ENCODE peak calls at places on chromosomes 2 and 18, in ten cellular contexts. One of them, this sample, is unnamed.

GRCh38 chr2:88212251-88212790 is 42.2 kb downstream of the THNSL2 start:
- DNase-seq in colonic mucosa: no peak
- DNase-seq in astrocyte of the spinal cord: no peak
- DNase-seq in left lung: no peak
- DNase-seq in H7: peak; percentile 47
- DNase-seq in aorta: no peak
- DNase-seq in fibroblast of pulmonary artery: peak; percentile 10
- DNase-seq in neuronal stem cell: peak; percentile 35
- DNase-seq in K562: no peak
- DNase-seq in uterus: no peak
- DNase-seq in this sample: peak; percentile 14

GRCh38 chr2:145813481-145813880 is 1293.6 kb upstream of the ZEB2 start:
- DNase-seq in fibroblast of pulmonary artery: peak; percentile 53
- DNase-seq in colonic mucosa: no peak
- DNase-seq in H7: no peak
- DNase-seq in K562: no peak
- DNase-seq in aorta: no peak
- DNase-seq in astrocyte of the spinal cord: no peak
- DNase-seq in uterus: no peak
- DNase-seq in neuronal stem cell: no peak
- DNase-seq in left lung: no peak
- DNase-seq in this sample: peak; percentile 48

GRCh38 chr2:233100192-233100998 is 40.3 kb downstream of the INPP5D start:
- DNase-seq in colonic mucosa: no peak
- DNase-seq in fibroblast of pulmonary artery: no peak
- DNase-seq in K562: no peak
- DNase-seq in astrocyte of the spinal cord: no peak
- DNase-seq in left lung: no peak
- DNase-seq in neuronal stem cell: no peak
- DNase-seq in H7: no peak
- DNase-seq in aorta: no peak
- DNase-seq in uterus: no peak
- DNase-seq in this sample: no peak

GRCh38 chr18:75183973-75184372 is 25.0 kb downstream of the PTGR3 start:
- DNase-seq in left lung: no peak
- DNase-seq in aorta: no peak
- DNase-seq in K562: no peak
- DNase-seq in neuronal stem cell: no peak
- DNase-seq in fibroblast of pulmonary artery: no peak
- DNase-seq in uterus: no peak
- DNase-seq in H7: no peak
- DNase-seq in astrocyte of the spinal cord: no peak
- DNase-seq in colonic mucosa: no peak
- DNase-seq in this sample: no peak

GRCh38 chr18:58449366-58449935 is 179.4 kb downstream of the ALPK2 start:
- DNase-seq in H7: no peak
- DNase-seq in uterus: no peak
- DNase-seq in colonic mucosa: no peak
- DNase-seq in left lung: no peak
- DNase-seq in fibroblast of pulmonary artery: no peak
- DNase-seq in neuronal stem cell: no peak
- DNase-seq in aorta: no peak
- DNase-seq in K562: no peak
- DNase-seq in astrocyte of the spinal cord: no peak
- DNase-seq in this sample: no peak

GRCh38 chr2:234463626-234464290 is 33.1 kb downstream of the ARL4C start:
- DNase-seq in H7: no peak
- DNase-seq in K562: no peak
- DNase-seq in fibroblast of pulmonary artery: no peak
- DNase-seq in left lung: no peak
- DNase-seq in uterus: no peak
- DNase-seq in neuronal stem cell: no peak
- DNase-seq in aorta: no peak
- DNase-seq in astrocyte of the spinal cord: no peak
- DNase-seq in colonic mucosa: no peak
- DNase-seq in this sample: no peak

GRCh38 chr2:109396338-109397180 is 217.2 kb downstream of the SEPTIN10 start:
- DNase-seq in neuronal stem cell: no peak
- DNase-seq in K562: no peak
- DNase-seq in astrocyte of the spinal cord: no peak
- DNase-seq in fibroblast of pulmonary artery: peak; percentile 29
- DNase-seq in H7: peak; percentile 71
- DNase-seq in left lung: peak; percentile 34
- DNase-seq in aorta: no peak
- DNase-seq in uterus: no peak
- DNase-seq in colonic mucosa: no peak
- DNase-seq in this sample: peak; percentile 19

GRCh38 chr2:36356199-36356989 is 816 bp downstream of the CRIM1 start:
- DNase-seq in astrocyte of the spinal cord: no peak
- DNase-seq in fibroblast of pulmonary artery: no peak
- DNase-seq in neuronal stem cell: peak; percentile 39
- DNase-seq in aorta: peak; percentile 77
- DNase-seq in K562: no peak
- DNase-seq in uterus: peak; percentile 53
- DNase-seq in left lung: peak; percentile 85
- DNase-seq in colonic mucosa: no peak
- DNase-seq in H7: peak; percentile 73
- DNase-seq in this sample: peak; percentile 51

GRCh38 chr2:96241901-96242611 is 23.7 kb downstream of the TMEM127 start:
- DNase-seq in neuronal stem cell: no peak
- DNase-seq in uterus: peak; percentile 26
- DNase-seq in astrocyte of the spinal cord: peak; percentile 54
- DNase-seq in K562: no peak
- DNase-seq in colonic mucosa: no peak
- DNase-seq in H7: no peak
- DNase-seq in aorta: peak; percentile 80
- DNase-seq in fibroblast of pulmonary artery: peak; percentile 90
- DNase-seq in left lung: no peak
- DNase-seq in this sample: peak; percentile 86

GRCh38 chr2:166413255-166413654 is 37.5 kb upstream of the SCN9A start:
- DNase-seq in left lung: no peak
- DNase-seq in colonic mucosa: no peak
- DNase-seq in fibroblast of pulmonary artery: peak; percentile 4
- DNase-seq in K562: no peak
- DNase-seq in astrocyte of the spinal cord: no peak
- DNase-seq in H7: no peak
- DNase-seq in aorta: no peak
- DNase-seq in neuronal stem cell: no peak
- DNase-seq in uterus: no peak
- DNase-seq in this sample: peak; percentile 42

GRCh38 chr2:26284132-26284531 is 39.4 kb downstream of the HADHB start:
- DNase-seq in H7: no peak
- DNase-seq in left lung: no peak
- DNase-seq in K562: no peak
- DNase-seq in neuronal stem cell: no peak
- DNase-seq in aorta: no peak
- DNase-seq in fibroblast of pulmonary artery: peak; percentile 26
- DNase-seq in astrocyte of the spinal cord: no peak
- DNase-seq in uterus: no peak
- DNase-seq in colonic mucosa: no peak
- DNase-seq in this sample: no peak

GRCh38 chr2:176158855-176159677 is 2.0 kb downstream of the HOXD3 start:
- DNase-seq in left lung: no peak
- DNase-seq in colonic mucosa: peak; percentile 58
- DNase-seq in fibroblast of pulmonary artery: no peak
- DNase-seq in K562: no peak
- DNase-seq in aorta: no peak
- DNase-seq in astrocyte of the spinal cord: no peak
- DNase-seq in uterus: no peak
- DNase-seq in H7: peak; percentile 77
- DNase-seq in neuronal stem cell: no peak
- DNase-seq in this sample: no peak

GRCh38 chr18:79515331-79515730 is 119.6 kb downstream of the NFATC1 start:
- DNase-seq in aorta: peak; percentile 27
- DNase-seq in colonic mucosa: peak; percentile 9
- DNase-seq in H7: peak; percentile 59
- DNase-seq in fibroblast of pulmonary artery: no peak
- DNase-seq in astrocyte of the spinal cord: no peak
- DNase-seq in uterus: no peak
- DNase-seq in neuronal stem cell: no peak
- DNase-seq in left lung: no peak
- DNase-seq in K562: no peak
- DNase-seq in this sample: no peak

GRCh38 chr2:202378001-202378400 is 1.9 kb downstream of the BMPR2 start:
- DNase-seq in neuronal stem cell: no peak
- DNase-seq in astrocyte of the spinal cord: no peak
- DNase-seq in fibroblast of pulmonary artery: no peak
- DNase-seq in colonic mucosa: no peak
- DNase-seq in H7: no peak
- DNase-seq in aorta: no peak
- DNase-seq in uterus: no peak
- DNase-seq in left lung: no peak
- DNase-seq in K562: no peak
- DNase-seq in this sample: no peak

GRCh38 chr2:142834003-142834402 is 43.5 kb upstream of the KYNU start:
- DNase-seq in neuronal stem cell: no peak
- DNase-seq in fibroblast of pulmonary artery: peak; percentile 54
- DNase-seq in uterus: no peak
- DNase-seq in aorta: no peak
- DNase-seq in astrocyte of the spinal cord: peak; percentile 67
- DNase-seq in left lung: no peak
- DNase-seq in H7: no peak
- DNase-seq in colonic mucosa: no peak
- DNase-seq in K562: no peak
- DNase-seq in this sample: peak; percentile 74
- H3K4me3 ChIP-seq in neuronal stem cell: no peak overlapping the region
- H3K4me3 ChIP-seq in fibroblast of pulmonary artery: no peak overlapping the region
- H3K4me3 ChIP-seq in uterus: no peak overlapping the region
- H3K4me3 ChIP-seq in aorta: no peak overlapping the region
- H3K4me3 ChIP-seq in astrocyte of the spinal cord: no peak overlapping the region
- H3K4me3 ChIP-seq in left lung: no peak overlapping the region
- H3K4me3 ChIP-seq in H7: no peak overlapping the region
- H3K4me3 ChIP-seq in colonic mucosa: no peak overlapping the region
- H3K4me3 ChIP-seq in K562: no peak overlapping the region
- H3K4me3 ChIP-seq in this sample: no peak overlapping the region

DNA sequence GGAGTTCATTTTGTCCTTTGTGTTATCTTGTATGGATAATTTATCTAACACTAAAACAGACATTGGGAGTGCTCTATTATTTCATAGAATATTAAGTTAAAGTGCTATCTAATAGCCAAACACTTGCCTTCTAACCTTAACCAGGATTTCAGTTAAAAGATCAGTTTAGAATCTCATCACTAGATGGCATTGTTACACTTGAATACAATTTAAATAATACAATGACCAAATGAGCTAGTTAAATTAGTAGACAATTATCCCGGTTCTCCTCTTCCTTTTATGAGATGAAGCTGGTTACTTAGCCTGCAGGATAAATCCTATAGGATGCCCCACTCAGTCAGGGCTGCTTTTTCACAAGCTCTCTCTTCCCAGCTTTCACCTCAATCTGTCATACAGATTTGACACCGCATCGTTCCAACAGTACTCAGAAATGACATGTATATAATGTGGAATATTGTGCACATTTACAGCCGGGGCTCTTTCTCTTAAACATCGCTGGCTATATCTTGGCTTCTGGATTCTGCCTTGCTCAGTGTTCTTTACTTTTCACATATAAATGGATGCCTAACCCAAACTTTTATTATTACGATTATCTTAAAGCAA is 678.8 kb downstream of the KCNJ3 start:
- DNase-seq in fibroblast of pulmonary artery: peak; percentile 55
- DNase-seq in left lung: no peak
- DNase-seq in uterus: no peak
- DNase-seq in neuronal stem cell: peak; percentile 14
- DNase-seq in aorta: no peak
- DNase-seq in colonic mucosa: no peak
- DNase-seq in K562: no peak
- DNase-seq in H7: no peak
- DNase-seq in astrocyte of the spinal cord: peak; percentile 50
- DNase-seq in this sample: peak; percentile 40
- H3K4me3 ChIP-seq in fibroblast of pulmonary artery: no peak overlapping the region
- H3K4me3 ChIP-seq in left lung: no peak overlapping the region
- H3K4me3 ChIP-seq in uterus: no peak overlapping the region
- H3K4me3 ChIP-seq in neuronal stem cell: no peak overlapping the region
- H3K4me3 ChIP-seq in aorta: no peak overlapping the region
- H3K4me3 ChIP-seq in colonic mucosa: no peak overlapping the region
- H3K4me3 ChIP-seq in K562: no peak overlapping the region
- H3K4me3 ChIP-seq in H7: no peak overlapping the region
- H3K4me3 ChIP-seq in astrocyte of the spinal cord: no peak overlapping the region
- H3K4me3 ChIP-seq in this sample: no peak overlapping the region

DNA sequence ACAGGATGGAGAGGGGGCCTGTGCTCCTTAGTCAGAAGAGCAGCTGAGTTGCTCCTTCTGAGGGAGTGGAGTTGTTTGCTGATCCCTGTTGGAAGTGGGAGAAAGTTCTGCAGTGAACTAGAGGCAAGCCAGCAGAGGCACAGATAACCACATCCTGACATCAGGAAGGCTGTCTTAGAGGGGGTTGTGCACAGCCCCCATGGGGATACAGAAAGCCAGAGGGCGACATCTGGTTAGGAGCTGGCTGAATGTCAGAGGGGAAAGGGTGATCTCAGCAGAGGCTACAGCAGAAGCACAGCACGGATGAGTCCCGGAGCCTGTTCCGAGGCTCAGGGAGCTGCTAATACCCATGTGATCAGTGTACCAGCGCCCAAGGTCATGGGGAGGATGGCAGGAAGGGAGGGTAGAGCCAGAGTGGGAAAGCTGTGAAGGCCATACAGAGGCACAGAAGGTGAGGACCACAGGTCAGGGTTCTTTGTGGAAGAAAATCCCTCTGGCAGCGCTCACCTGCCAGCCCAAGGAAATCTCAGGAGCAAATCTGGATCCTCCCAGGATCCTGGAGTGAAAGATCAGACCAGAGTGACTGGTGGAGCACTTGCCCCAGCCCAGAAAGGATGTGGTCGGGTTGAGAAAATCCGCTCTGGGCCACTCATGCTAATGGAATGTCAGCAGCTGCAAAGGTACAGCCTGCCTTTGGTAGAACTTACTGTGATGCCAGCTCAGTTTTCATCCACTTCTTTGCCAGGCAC is 111.8 kb downstream of the STPG4 start:
- DNase-seq in colonic mucosa: no peak
- DNase-seq in H7: peak; percentile 72
- DNase-seq in astrocyte of the spinal cord: peak; percentile 94
- DNase-seq in left lung: no peak
- DNase-seq in aorta: peak; percentile 80
- DNase-seq in uterus: peak; percentile 63
- DNase-seq in K562: no peak
- DNase-seq in fibroblast of pulmonary artery: peak; percentile 91
- DNase-seq in neuronal stem cell: no peak
- DNase-seq in this sample: peak; percentile 90
- H3K4me3 ChIP-seq in colonic mucosa: no peak overlapping the region
- H3K4me3 ChIP-seq in H7: no peak overlapping the region
- H3K4me3 ChIP-seq in astrocyte of the spinal cord: peak overlapping the region; percentile 2
- H3K4me3 ChIP-seq in left lung: no peak overlapping the region
- H3K4me3 ChIP-seq in aorta: no peak overlapping the region
- H3K4me3 ChIP-seq in uterus: no peak overlapping the region
- H3K4me3 ChIP-seq in K562: no peak overlapping the region
- H3K4me3 ChIP-seq in fibroblast of pulmonary artery: peak overlapping the region; percentile 4
- H3K4me3 ChIP-seq in neuronal stem cell: no peak overlapping the region
- H3K4me3 ChIP-seq in this sample: no peak overlapping the region

GRCh38 chr2:182522428-182522896 is 95.6 kb upstream of the PDE1A start:
- DNase-seq in uterus: no peak
- DNase-seq in neuronal stem cell: no peak
- DNase-seq in colonic mucosa: no peak
- DNase-seq in fibroblast of pulmonary artery: no peak
- DNase-seq in aorta: no peak
- DNase-seq in K562: no peak
- DNase-seq in astrocyte of the spinal cord: peak; percentile 61
- DNase-seq in H7: no peak
- DNase-seq in left lung: no peak
- DNase-seq in this sample: no peak

GRCh38 chr2:182521453-182522427 is 94.9 kb upstream of the PDE1A start:
- DNase-seq in left lung: no peak
- DNase-seq in fibroblast of pulmonary artery: no peak
- DNase-seq in colonic mucosa: no peak
- DNase-seq in neuronal stem cell: no peak
- DNase-seq in H7: no peak
- DNase-seq in K562: no peak
- DNase-seq in uterus: no peak
- DNase-seq in aorta: no peak
- DNase-seq in astrocyte of the spinal cord: no peak
- DNase-seq in this sample: no peak

GRCh38 chr2:182522930-182523541 is 96.2 kb upstream of the PDE1A start:
- DNase-seq in colonic mucosa: no peak
- DNase-seq in neuronal stem cell: no peak
- DNase-seq in H7: no peak
- DNase-seq in left lung: no peak
- DNase-seq in K562: no peak
- DNase-seq in uterus: no peak
- DNase-seq in astrocyte of the spinal cord: peak; percentile 23
- DNase-seq in fibroblast of pulmonary artery: no peak
- DNase-seq in aorta: no peak
- DNase-seq in this sample: peak; percentile 26
- H3K4me3 ChIP-seq in colonic mucosa: no peak overlapping the region
- H3K4me3 ChIP-seq in neuronal stem cell: peak overlapping the region; percentile 44
- H3K4me3 ChIP-seq in H7: no peak overlapping the region
- H3K4me3 ChIP-seq in left lung: no peak overlapping the region
- H3K4me3 ChIP-seq in K562: no peak overlapping the region
- H3K4me3 ChIP-seq in uterus: peak overlapping the region; percentile 15
- H3K4me3 ChIP-seq in astrocyte of the spinal cord: no peak overlapping the region
- H3K4me3 ChIP-seq in fibroblast of pulmonary artery: no peak overlapping the region
- H3K4me3 ChIP-seq in aorta: no peak overlapping the region
- H3K4me3 ChIP-seq in this sample: no peak overlapping the region